ENCODE peak calls at places on chromosomes 2 and 18, in six cellular contexts. C is memory B cell; O is hippocampal formation; Z is GM23248; B is stimulated activated CD4-positive, alpha-beta T cell treated with anti-CD3 and anti-CD28 coated beads, Interleukin-4, amount 100 ng/mL, for 1 hour; N is skeletal muscle cell. D is an unnamed sample.

GRCh38 chr2:223941579-223942277 is 3.4 kb downstream of the WDFY1 start:
- DNase-seq in C (no peak), O (no peak), Z (peak), B (peak), N (peak), D (peak)

GRCh38 chr2:164816046-164816445 is 25.6 kb downstream of the COBLL1 start:
- DNase-seq in C (no peak), O (no peak), Z (no peak), B (no peak), N (no peak), D (no peak)

GRCh38 chr2:121427187-121427689 is 103.4 kb upstream of the RNU4ATAC start:
- DNase-seq in C (no peak), O (no peak), Z (no peak), B (no peak), N (no peak), D (no peak)

GRCh38 chr2:172698041-172698863 is 37.4 kb upstream of the RAPGEF4 start:
- DNase-seq in C (no peak), O (peak), Z (peak), B (no peak), N (peak), D (peak)

GRCh38 chr2:237453671-237454070 is 33.4 kb upstream of the MLPH start:
- DNase-seq in C (no peak), O (no peak), Z (no peak), B (no peak), N (no peak), D (no peak)

GRCh38 chr2:223545830-223546229 is 56.3 kb downstream of the SCG2 start:
- DNase-seq in C (no peak), O (no peak), Z (no peak), B (no peak), N (no peak), D (no peak)

GRCh38 chr18:42828881-42829280 is 286.6 kb downstream of the RIT2 start:
- DNase-seq in C (no peak), O (no peak), Z (no peak), B (no peak), N (no peak), D (no peak)

GRCh38 chr2:69013123-69013836 is at the start of gene ANTXR1:
- DNase-seq in C (no peak), O (peak), Z (peak), B (peak), N (peak), D (no peak)

GRCh38 chr2:15259356-15259756 is 301.8 kb downstream of the NBAS start:
- DNase-seq in C (no peak), O (no peak), Z (no peak), B (no peak), N (no peak), D (no peak)

GRCh38 chr2:64485302-64485701 is 31.3 kb downstream of the LGALSL start:
- DNase-seq in C (no peak), O (no peak), Z (peak), B (no peak), N (no peak), D (no peak)

GRCh38 chr2:71557321-71557720 is 104.0 kb downstream of the DYSF start:
- DNase-seq in C (no peak), O (no peak), Z (no peak), B (no peak), N (no peak), D (no peak)

GRCh38 chr2:148814143-148814852 is 60.7 kb upstream of the KIF5C start:
- DNase-seq in C (no peak), O (no peak), Z (peak), B (no peak), N (peak), D (no peak)

GRCh38 chr2:121245120-121245820 is 39.7 kb downstream of the TFCP2L1 start:
- DNase-seq in C (no peak), O (no peak), Z (no peak), B (no peak), N (no peak), D (no peak)

GRCh38 chr2:55056024-55056521 is 5.8 kb upstream of the RTN4 start:
- DNase-seq in C (no peak), O (no peak), Z (peak), B (no peak), N (no peak), D (no peak)

GRCh38 chr2:235087812-235088607 is 136.2 kb downstream of the SH3BP4 start:
- DNase-seq in C (no peak), O (no peak), Z (no peak), B (no peak), N (no peak), D (no peak)

GRCh38 chr2:100880730-100881129 is 60.8 kb downstream of the NPAS2 start:
- DNase-seq in C (no peak), O (no peak), Z (peak), B (no peak), N (no peak), D (no peak)

GRCh38 chr2:140502951-140503630 is 1627.7 kb downstream of the LRP1B start:
- DNase-seq in C (no peak), O (no peak), Z (peak), B (no peak), N (peak), D (peak)

GRCh38 chr2:85549826-85550225 is 10.9 kb downstream of the MAT2A start:
- DNase-seq in C (no peak), O (no peak), Z (peak), B (no peak), N (peak), D (peak)

GRCh38 chr18:63320690-63321265 is 1.2 kb upstream of the BCL2 start:
- DNase-seq in C (no peak), O (no peak), Z (no peak), B (peak), N (no peak), D (no peak)

GRCh38 chr2:201466050-201466660 is 14.6 kb downstream of the STRADB start:
- DNase-seq in C (no peak), O (peak), Z (peak), B (no peak), N (peak), D (peak)

GRCh38 chr2:241237949-241238371 is 49.5 kb downstream of the ANO7 start:
- DNase-seq in C (no peak), O (no peak), Z (no peak), B (no peak), N (no peak), D (no peak)

GRCh38 chr2:240918258-240919091 is 12.3 kb downstream of the CROCC2 start:
- DNase-seq in C (no peak), O (no peak), Z (no peak), B (peak), N (no peak), D (no peak)

GRCh38 chr2:126437016-126437415 is 218.9 kb upstream of the GYPC start:
- DNase-seq in C (no peak), O (no peak), Z (no peak), B (no peak), N (no peak), D (no peak)

GRCh38 chr18:11909081-11909410 is 929 bp upstream of the MPPE1 start:
- DNase-seq in C (no peak), O (no peak), Z (no peak), B (no peak), N (no peak), D (no peak)

GRCh38 chr2:170084820-170085475 is 93.0 kb upstream of the MYO3B start:
- DNase-seq in C (no peak), O (no peak), Z (no peak), B (no peak), N (no peak), D (no peak)

GRCh38 chr2:235554385-235554784 is 60.5 kb downstream of the AGAP1 start:
- DNase-seq in C (no peak), O (no peak), Z (no peak), B (no peak), N (no peak), D (no peak)

GRCh38 chr2:187158452-187158851 is 289.6 kb downstream of the CALCRL start:
- DNase-seq in C (no peak), O (no peak), Z (no peak), B (no peak), N (no peak), D (no peak)

GRCh38 chr2:137969418-137969765 is 5.1 kb downstream of the HNMT start:
- DNase-seq in C (no peak), O (peak), Z (peak), B (no peak), N (peak), D (peak)

GRCh38 chr2:232459419-232460035 is 3.6 kb downstream of the ALPI start:
- DNase-seq in C (no peak), O (no peak), Z (no peak), B (no peak), N (no peak), D (no peak)

GRCh38 chr2:118046628-118047210 is 32.8 kb upstream of the CCDC93 start:
- DNase-seq in C (peak), O (peak), Z (peak), B (no peak), N (no peak), D (no peak)

GRCh38 chr18:48931680-48932461 is 18.9 kb downstream of the SMAD7 start:
- DNase-seq in C (no peak), O (no peak), Z (peak), B (peak), N (no peak), D (no peak)

GRCh38 chr2:101829429-101829828 is 131.9 kb downstream of the MAP4K4 start:
- DNase-seq in C (no peak), O (no peak), Z (no peak), B (no peak), N (no peak), D (no peak)

GRCh38 chr18:7541835-7542234 is 25.3 kb upstream of the PTPRM start:
- DNase-seq in C (no peak), O (no peak), Z (no peak), B (no peak), N (no peak), D (no peak)

D was measured in AG09309.